ENCODE peak calls at places on chromosomes 1 and 21, in five cellular contexts. D, K, O, G and U are unnamed samples.

GRCh38 chr1:56547977-56548376 is 31.4 kb downstream of the PLPP3 start:
- DNase-seq in D (no peak), O (no peak), K (no peak), G (no peak), U (peak)

GRCh38 chr1:167455786-167456446 is 62.4 kb downstream of the CD247 start:
- DNase-seq in O (no peak), D (peak), K (peak), G (peak), U (peak)

GRCh38 chr1:1325288-1326074 is 879 bp downstream of the CPTP start:
- DNase-seq in G (no peak), K (no peak), O (no peak), D (no peak), U (peak)

GRCh38 chr21:25791321-25791720 is 56.5 kb downstream of the GABPA start:
- DNase-seq in D (no peak), K (no peak), G (no peak), O (no peak), U (no peak)

GRCh38 chr1:152185544-152186391 is 26.7 kb upstream of the RPTN start:
- DNase-seq in D (no peak), K (peak), O (peak), G (peak), U (no peak)

GRCh38 chr1:173330149-173330951 is 123.2 kb upstream of the TNFSF4 start:
- DNase-seq in K (no peak), D (no peak), O (no peak), G (no peak), U (no peak)

GRCh38 chr1:233020441-233020840 is 70.0 kb downstream of the NTPCR start:
- DNase-seq in O (no peak), D (no peak), G (no peak), K (no peak), U (no peak)

GRCh38 chr1:54804471-54805132 is 3.5 kb upstream of the TTC22 start:
- DNase-seq in K (no peak), G (no peak), D (no peak), O (no peak), U (no peak)

GRCh38 chr1:216627252-216627651 is 96.0 kb downstream of the ESRRG start:
- DNase-seq in K (no peak), O (no peak), D (no peak), G (no peak), U (no peak)

GRCh38 chr1:196577386-196577785 is 30.9 kb downstream of the KCNT2 start:
- DNase-seq in O (no peak), G (no peak), D (no peak), K (no peak), U (no peak)